ENCODE peak calls at places on chromosomes 16 and 17, in nine cellular contexts. P is GM04504; N is NCI-H1436; S is progenitor cell of endocrine pancreas; I is stimulated activated CD4-positive, alpha-beta T cell treated with anti-CD3 and anti-CD28 coated beads, Interleukin-1b, Interleukin-23, amount 100 ng/mL, for 1 hour; J is LoVo; H is prostate gland; T is activated naive CD8-positive, alpha-beta T cell treated with anti-CD3 and anti-CD28 coated beads, Interleukin-2, amount 10 ng/mL, durations not matched to agents 7 days and 5 days; V is sciatic nerve. G is an unnamed sample.

GRCh38 chr16:87407511-87408112 is 15.5 kb downstream of the MAP1LC3B start:
- DNase-seq in N (no peak), P (no peak), H (no peak), J (peak; percentile 90), T (no peak), S (no peak), I (no peak), V (peak; percentile 62), G (peak; percentile 26)

GRCh38 chr16:16828913-16829398 is 450.0 kb downstream of the NPIPA7 start:
- DNase-seq in V (no peak), H (no peak), J (no peak), P (no peak), T (no peak), S (no peak), I (no peak), N (no peak), G (no peak)

GRCh38 chr17:76371656-76372628 is 12.5 kb upstream of the SPHK1 start:
- DNase-seq in V (no peak), H (no peak), I (no peak), S (no peak), N (no peak), J (no peak), T (no peak), P (peak; percentile 95), G (no peak)

GRCh38 chr17:42248351-42249179 is 27.6 kb downstream of the STAT5B start:
- DNase-seq in N (peak; percentile 61), T (peak; percentile 59), H (peak; percentile 72), P (peak; percentile 76), I (peak; percentile 56), V (peak; percentile 75), J (no peak), S (no peak), G (peak; percentile 38)

GRCh38 chr17:71792966-71793365 is 327.9 kb upstream of the SOX9 start:
- DNase-seq in N (no peak), V (no peak), J (no peak), H (no peak), P (no peak), T (no peak), I (no peak), S (no peak), G (no peak)

GRCh38 chr16:4021070-4021779 is 95.0 kb downstream of the ADCY9 start:
- DNase-seq in S (no peak), P (no peak), J (peak; percentile 82), V (no peak), H (peak; percentile 93), T (no peak), N (peak; percentile 78), I (no peak), G (no peak)

GRCh38 chr16:890716-891352 is 80.0 kb downstream of the LMF1 start:
- DNase-seq in P (no peak), S (no peak), V (no peak), T (no peak), N (no peak), J (no peak), H (no peak), I (no peak), G (no peak)

GRCh38 chr16:67886387-67886786 is 1.7 kb downstream of the NRN1L start:
- DNase-seq in T (no peak), V (no peak), N (no peak), H (no peak), P (no peak), S (no peak), I (no peak), J (no peak), G (no peak)

GRCh38 chr16:80569440-80570105 is 28.8 kb downstream of the DYNLRB2 start:
- DNase-seq in I (no peak), P (no peak), H (no peak), S (no peak), J (peak; percentile 15), V (no peak), N (no peak), T (no peak), G (no peak)

GRCh38 chr17:64097196-64097936 is 32.6 kb downstream of the ERN1 start:
- DNase-seq in I (no peak), P (no peak), N (no peak), V (no peak), H (no peak), S (no peak), J (no peak), T (no peak), G (no peak)